ENCODE peak calls at places on chromosomes 4 and X, in four cellular contexts. F, L, V and K are unnamed samples.

GRCh38 chr4:139841464-139842195 is 176.0 kb downstream of the MGST2 start:
- DNase-seq in F (no peak), L (peak; percentile 74), V (no peak), K (no peak)

GRCh38 chr4:174648859-174649258 is 126.6 kb upstream of the HPGD start:
- DNase-seq in F (no peak), L (no peak), V (no peak), K (no peak)

GRCh38 chr4:185513489-185514181 is 21.7 kb downstream of the PDLIM3 start:
- DNase-seq in F (peak; percentile 58), L (no peak), V (no peak), K (no peak)

GRCh38 chrX:53481093-53481492 is 46.9 kb upstream of the HSD17B10 start:
- DNase-seq in F (peak; percentile 33), L (no peak), V (peak; percentile 8), K (no peak)

GRCh38 chr4:107835409-107835808 is 10.7 kb downstream of the SGMS2 start:
- DNase-seq in F (peak; percentile 40), L (no peak), V (no peak), K (peak; percentile 21)

GRCh38 chrX:131170148-131170547 is 112.0 kb downstream of the ARHGAP36 start:
- DNase-seq in F (no peak), L (no peak), V (no peak), K (no peak)

GRCh38 chr4:14096406-14096965 is 469.0 kb upstream of the BOD1L1 start:
- DNase-seq in F (peak; percentile 8), L (no peak), V (peak; percentile 83), K (peak; percentile 74)

GRCh38 chr4:170990989-170991589 is 822.1 kb upstream of the GALNTL6 start:
- DNase-seq in F (peak; percentile 47), L (no peak), V (no peak), K (no peak)

GRCh38 chrX:40003982-40004535 is 93.7 kb downstream of the BCOR start:
- DNase-seq in F (no peak), L (no peak), V (no peak), K (no peak)

GRCh38 chrX:110204986-110205385 is 112.9 kb downstream of the AMMECR1 start:
- DNase-seq in F (peak; percentile 59), L (no peak), V (peak; percentile 65), K (peak; percentile 70)

GRCh38 chr4:33961751-33962150 is 2282.6 kb downstream of the ARAP2 start:
- DNase-seq in F (peak; percentile 63), L (no peak), V (peak; percentile 81), K (peak; percentile 68)

GRCh38 chr4:70996014-70996353 is 2.5 kb downstream of the DCK start:
- DNase-seq in F (no peak), L (no peak), V (no peak), K (no peak)

GRCh38 chr4:79390890-79391289 is 17.1 kb downstream of the GK2 start:
- DNase-seq in F (no peak), L (no peak), V (no peak), K (no peak)

GRCh38 chr4:20292739-20293138 is 41.0 kb downstream of the SLIT2 start:
- DNase-seq in F (no peak), L (no peak), V (no peak), K (no peak)

GRCh38 chr4:5205981-5206380 is 154.7 kb downstream of the STK32B start:
- DNase-seq in F (no peak), L (no peak), V (no peak), K (no peak)

GRCh38 chr4:109730294-109731051 is 603 bp upstream of the PLA2G12A start:
- DNase-seq in F (peak; percentile 67), L (peak; percentile 74), V (peak; percentile 66), K (peak; percentile 31)

GRCh38 chr4:167100120-167100519 is 134.2 kb downstream of the SPOCK3 start:
- DNase-seq in F (peak; percentile 81), L (no peak), V (no peak), K (no peak)

GRCh38 chr4:94927696-94928095 is 169.9 kb downstream of the BMPR1B start:
- DNase-seq in F (no peak), L (no peak), V (no peak), K (no peak)

GRCh38 chr4:4521767-4522166 is 20.1 kb downstream of the STX18 start:
- DNase-seq in F (no peak), L (no peak), V (no peak), K (no peak)

GRCh38 chr4:185305979-185306442 is 89.7 kb downstream of the LRP2BP start:
- DNase-seq in F (peak; percentile 96), L (no peak), V (peak; percentile 95), K (peak; percentile 99)

GRCh38 chr4:123297836-123298235 is 98.8 kb upstream of the SPRY1 start:
- DNase-seq in F (no peak), L (no peak), V (no peak), K (no peak)

GRCh38 chr4:44988011-44988410 is 261.7 kb upstream of the GNPDA2 start:
- DNase-seq in F (no peak), L (no peak), V (no peak), K (no peak)

GRCh38 chrX:6325437-6325836 is 96.8 kb upstream of the NLGN4X start:
- DNase-seq in F (no peak), L (no peak), V (no peak), K (no peak)

GRCh38 chr4:39042365-39042764 is 10.2 kb upstream of the TMEM156 start:
- DNase-seq in F (no peak), L (no peak), V (no peak), K (no peak)

GRCh38 chr4:89283226-89283974 is 24.2 kb downstream of the GPRIN3 start:
- DNase-seq in F (peak; percentile 25), L (peak; percentile 70), V (no peak), K (peak; percentile 8)

GRCh38 chr4:173478136-173478860 is 51.7 kb downstream of the HAND2 start:
- DNase-seq in F (no peak), L (no peak), V (no peak), K (no peak)

GRCh38 chrX:120732879-120733278 is 103.0 kb upstream of the C1GALT1C1 start:
- DNase-seq in F (no peak), L (no peak), V (no peak), K (no peak)

GRCh38 chrX:24495700-24496099 is 30.6 kb downstream of the PDK3 start:
- DNase-seq in F (no peak), L (no peak), V (no peak), K (no peak)